ENCODE peak calls at places on chromosomes 5 and 9, in eight cellular contexts. W is activated T-cell treated with anti-CD3 and anti-CD28 coated beads for 48 hours, T is left ventricle myocardium superior, P is SJSA1, Y is dermis microvascular lymphatic vessel endothelial cell, V is SK-MEL-5, Q is WTC11, A is NCI-H510A treated with DMSO at 0.1 percent for 48 hours. K is an unnamed sample.

GRCh38 chr5:138305797-138306196 is 25.8 kb downstream of the CDC25C start:
- DNase-seq in W (no peak), T (peak; percentile 86), P (no peak), Y (peak; percentile 4), V (no peak), Q (no peak), A (peak; percentile 66), K (peak; percentile 47)

GRCh38 chr5:56039985-56040384 is 45.2 kb upstream of the IL6ST start:
- DNase-seq in W (no peak), T (no peak), P (no peak), Y (no peak), V (no peak), Q (no peak), A (no peak), K (no peak)

GRCh38 chr9:78133751-78134150 is 102.1 kb upstream of the CEP78 start:
- DNase-seq in W (no peak), T (no peak), P (no peak), Y (no peak), V (no peak), Q (no peak), A (no peak), K (no peak)

GRCh38 chr5:37557734-37558293 is 178.7 kb downstream of the WDR70 start:
- DNase-seq in W (no peak), T (no peak), P (no peak), Y (no peak), V (peak; percentile 17), Q (no peak), A (no peak), K (no peak)

GRCh38 chr9:2230362-2230761 is 215.2 kb downstream of the SMARCA2 start:
- DNase-seq in W (no peak), T (no peak), P (no peak), Y (no peak), V (no peak), Q (no peak), A (no peak), K (no peak)

GRCh38 chr5:95848701-95849100 is 26.2 kb upstream of the GLRX start:
- DNase-seq in W (no peak), T (no peak), P (no peak), Y (no peak), V (no peak), Q (no peak), A (no peak), K (no peak)

GRCh38 chr5:76958976-76959767 is 6.3 kb downstream of the CRHBP start:
- DNase-seq in W (no peak), T (no peak), P (no peak), Y (no peak), V (peak; percentile 24), Q (no peak), A (no peak), K (no peak)

GRCh38 chr5:119218830-119219782 is 136.7 kb upstream of the TNFAIP8 start:
- DNase-seq in W (no peak), T (no peak), P (no peak), Y (no peak), V (no peak), Q (no peak), A (no peak), K (no peak)

GRCh38 chr5:26872337-26872736 is 166.0 kb downstream of the CDH9 start:
- DNase-seq in W (no peak), T (no peak), P (no peak), Y (no peak), V (no peak), Q (no peak), A (no peak), K (no peak)

GRCh38 chr9:110106698-110107097 is 101.3 kb downstream of the C9orf152 start:
- DNase-seq in W (no peak), T (no peak), P (no peak), Y (no peak), V (no peak), Q (no peak), A (no peak), K (peak; percentile 45)

GRCh38 chr9:110604101-110604710 is 24.7 kb upstream of the SVEP1 start:
- DNase-seq in W (no peak), T (no peak), P (no peak), Y (peak; percentile 51), V (no peak), Q (no peak), A (peak; percentile 7), K (no peak)

GRCh38 chr9:81499021-81499454 is 190.3 kb downstream of the TLE1 start:
- DNase-seq in W (no peak), T (no peak), P (no peak), Y (no peak), V (no peak), Q (no peak), A (no peak), K (no peak)

GRCh38 chr5:7397935-7398334 is 2.0 kb downstream of the ADCY2 start:
- DNase-seq in W (no peak), T (no peak), P (no peak), Y (no peak), V (no peak), Q (no peak), A (peak; percentile 64), K (no peak)

GRCh38 chr9:95486318-95486717 is 30.5 kb downstream of the PTCH1 start:
- DNase-seq in W (no peak), T (no peak), P (no peak), Y (no peak), V (no peak), Q (no peak), A (no peak), K (no peak)

GRCh38 chr5:114055318-114055788 is 306.5 kb upstream of the KCNN2 start:
- DNase-seq in W (no peak), T (peak; percentile 78), P (peak; percentile 54), Y (peak; percentile 4), V (peak; percentile 18), Q (peak; percentile 76), A (no peak), K (peak; percentile 60)

GRCh38 chr5:82881571-82882200 is 195.5 kb downstream of the TMEM167A start:
- DNase-seq in W (no peak), T (no peak), P (no peak), Y (no peak), V (no peak), Q (no peak), A (no peak), K (no peak)

GRCh38 chr5:130975299-130975698 is 189.8 kb downstream of the HINT1 start:
- DNase-seq in W (no peak), T (no peak), P (no peak), Y (no peak), V (no peak), Q (no peak), A (no peak), K (no peak)

GRCh38 chr9:113481176-113481805 is 17.8 kb downstream of the RGS3 start:
- DNase-seq in W (no peak), T (no peak), P (no peak), Y (no peak), V (no peak), Q (no peak), A (no peak), K (no peak)

GRCh38 chr9:127142931-127143464 is 20.6 kb upstream of the ANGPTL2 start:
- DNase-seq in W (no peak), T (no peak), P (no peak), Y (no peak), V (no peak), Q (no peak), A (no peak), K (no peak)

GRCh38 chr9:36862206-36863145 is 171.6 kb downstream of the PAX5 start:
- DNase-seq in W (no peak), T (no peak), P (no peak), Y (peak; percentile 1), V (peak; percentile 45), Q (peak; percentile 74), A (no peak), K (peak; percentile 51)

GRCh38 chr5:39658861-39659260 is 234.1 kb upstream of the DAB2 start:
- DNase-seq in W (no peak), T (no peak), P (no peak), Y (no peak), V (no peak), Q (no peak), A (no peak), K (no peak)

GRCh38 chr5:94218374-94218773 is 400.0 kb downstream of the KIAA0825 start:
- DNase-seq in W (no peak), T (no peak), P (peak; percentile 59), Y (no peak), V (no peak), Q (no peak), A (no peak), K (no peak)

GRCh38 chr9:114035845-114036785 is 42.0 kb downstream of the AMBP start:
- DNase-seq in W (no peak), T (no peak), P (peak; percentile 29), Y (no peak), V (no peak), Q (no peak), A (no peak), K (no peak)

GRCh38 chr5:3226171-3226570 is 369.5 kb upstream of the IRX1 start:
- DNase-seq in W (no peak), T (peak; percentile 48), P (no peak), Y (no peak), V (peak; percentile 18), Q (no peak), A (no peak), K (no peak)

K was measured in BE2C.